ENCODE peak calls at places on chromosomes 13 and 19, in six cellular contexts. X is mesendoderm, J is IMR-90, Z is H9, Q is mesenchymal stem cell, N is H1. A is an unnamed sample.

GRCh38 chr13:94617389-94618000 is 15.8 kb downstream of the GPR180 start:
- DNase-seq in X (peak), J (no peak), Z (no peak), Q (peak), N (no peak), A (peak)

GRCh38 chr13:101785858-101786257 is 333.4 kb downstream of the ITGBL1 start:
- DNase-seq in X (peak), J (peak), Z (peak), Q (peak), N (peak), A (peak)

GRCh38 chr19:40596608-40597328 is 4.4 kb upstream of the LTBP4 start:
- DNase-seq in X (no peak), J (peak), Z (peak), Q (peak), N (peak), A (no peak)

GRCh38 chr13:108342369-108343289 is 73.1 kb downstream of the TNFSF13B start:
- DNase-seq in X (peak), J (peak), Z (no peak), Q (peak), N (no peak), A (peak)

GRCh38 chr13:50080158-50080855 is 65.1 kb downstream of the KCNRG start:
- DNase-seq in X (peak), J (peak), Z (no peak), Q (peak), N (no peak), A (peak)

GRCh38 chr19:18392417-18392816 is 5.0 kb downstream of the LRRC25 start:
- DNase-seq in X (no peak), J (no peak), Z (no peak), Q (no peak), N (no peak), A (no peak)

GRCh38 chr19:38952395-38953165 is 21.8 kb downstream of the MRPS12 start:
- DNase-seq in X (peak), J (peak), Z (peak), Q (peak), N (peak), A (no peak)

GRCh38 chr13:45851171-45851889 is at the start of gene SIAH3:
- DNase-seq in X (peak), J (no peak), Z (peak), Q (peak), N (peak), A (no peak)

GRCh38 chr19:54421169-54421516 is 5.9 kb downstream of the TTYH1 start:
- DNase-seq in X (no peak), J (no peak), Z (no peak), Q (no peak), N (no peak), A (no peak)

GRCh38 chr19:29121684-29122083 is 91.3 kb downstream of the UQCRFS1 start:
- DNase-seq in X (peak), J (no peak), Z (peak), Q (no peak), N (peak), A (no peak)

GRCh38 chr13:46963874-46964273 is 67.0 kb upstream of the HTR2A start:
- DNase-seq in X (peak), J (no peak), Z (no peak), Q (no peak), N (no peak), A (no peak)

GRCh38 chr13:23750383-23751121 is 138.6 kb downstream of the MIPEP start:
- DNase-seq in X (no peak), J (peak), Z (no peak), Q (peak), N (no peak), A (no peak)

GRCh38 chr19:48292798-48293197 is 22.9 kb downstream of the ZNF114 start:
- DNase-seq in X (peak), J (peak), Z (no peak), Q (peak), N (no peak), A (no peak)

GRCh38 chr13:98959299-98959698 is 18.6 kb downstream of the DOCK9 start:
- DNase-seq in X (no peak), J (no peak), Z (no peak), Q (no peak), N (no peak), A (no peak)
- H2BK15ac ChIP-seq in X (no peak), J (no peak), Z (no peak), Q (no peak), N (no peak), A (no peak)

GRCh38 chr13:92436927-92437326 is 789.7 kb upstream of the GPC6 start:
- DNase-seq in X (peak), J (no peak), Z (no peak), Q (no peak), N (no peak), A (no peak)
- H2BK15ac ChIP-seq in X (no peak), J (no peak), Z (no peak), Q (no peak), N (no peak), A (no peak)

GRCh38 chr13:58583961-58584360 is 952.4 kb downstream of the PCDH17 start:
- DNase-seq in X (no peak), J (no peak), Z (no peak), Q (no peak), N (no peak), A (no peak)
- H2BK15ac ChIP-seq in X (no peak), J (no peak), Z (no peak), Q (no peak), N (no peak), A (no peak)

GRCh38 chr13:18962168-18962734 is 219.4 kb downstream of the TUBA3C start:
- DNase-seq in X (no peak), J (no peak), Z (no peak), Q (no peak), N (no peak), A (no peak)
- H2BK15ac ChIP-seq in X (no peak), J (no peak), Z (no peak), Q (no peak), N (no peak), A (no peak)

GRCh38 chr13:20901668-20902437 is 693 bp downstream of the XPO4 start:
- DNase-seq in X (peak), J (peak), Z (peak), Q (peak), N (no peak), A (no peak)
- H2BK15ac ChIP-seq in X (no peak), J (no peak), Z (no peak), Q (peak), N (no peak), A (peak)

DNA sequence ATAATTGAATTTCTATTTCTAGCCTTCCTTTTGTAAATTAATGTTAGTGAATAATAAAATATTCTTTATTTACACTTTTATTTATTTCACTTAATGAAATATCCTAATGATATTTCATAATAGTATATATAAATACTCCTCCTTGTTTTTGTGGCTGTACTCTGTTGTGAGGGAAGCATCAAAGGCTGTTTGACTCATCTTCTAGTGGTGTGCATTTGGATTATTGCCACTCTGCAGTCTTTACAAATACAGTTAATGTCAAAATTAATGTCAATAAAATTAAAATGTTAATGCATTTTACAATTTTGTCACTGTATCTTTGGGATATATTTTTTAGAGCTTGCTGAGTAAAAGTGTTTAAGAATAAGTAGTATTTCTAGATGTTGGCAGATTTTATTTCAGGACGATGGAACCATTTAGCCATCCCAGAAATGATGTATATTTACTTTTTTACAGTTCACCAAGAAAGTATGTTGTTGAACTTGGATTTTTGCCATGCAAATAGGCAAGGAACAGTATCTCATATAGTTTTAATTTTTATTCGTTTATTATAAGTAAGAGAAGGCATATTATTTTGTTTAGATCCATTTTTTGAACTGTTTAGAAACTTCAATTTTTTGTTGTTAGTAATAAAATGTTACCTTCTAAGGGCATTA is 281.2 kb upstream of the SLITRK6 start:
- DNase-seq in X (no peak), J (no peak), Z (no peak), Q (no peak), N (no peak), A (no peak)
- H2BK15ac ChIP-seq in X (no peak), J (no peak), Z (no peak), Q (no peak), N (no peak), A (no peak)

A was measured in neuronal stem cell.